ENCODE peak calls at places on chromosome 9, in seven cellular contexts. One of them, this sample, is unnamed.

GRCh38 chr9:112198646-112199045 is 23.5 kb upstream of the SUSD1 start:
- DNase-seq in stomach: no peak
- DNase-seq in islet precursor cell: no peak
- DNase-seq in DMS 273 treated with DMSO at 0.1 percent for 48 hours: no peak
- DNase-seq in spleen: no peak
- DNase-seq in amniotic stem cell: no peak
- DNase-seq in nephron progenitor cell: no peak
- DNase-seq in this sample: no peak

GRCh38 chr9:125143377-125144090 is at the start of gene SCAI:
- DNase-seq in stomach: peak; percentile 99
- DNase-seq in islet precursor cell: peak; percentile 100
- DNase-seq in DMS 273 treated with DMSO at 0.1 percent for 48 hours: peak; percentile 95
- DNase-seq in spleen: peak; percentile 99
- DNase-seq in amniotic stem cell: peak; percentile 93
- DNase-seq in nephron progenitor cell: peak; percentile 98
- DNase-seq in this sample: peak; percentile 100

GRCh38 chr9:109001275-109001676 is 12.0 kb downstream of the CTNNAL1 start:
- DNase-seq in stomach: no peak
- DNase-seq in islet precursor cell: peak; percentile 69
- DNase-seq in DMS 273 treated with DMSO at 0.1 percent for 48 hours: no peak
- DNase-seq in spleen: no peak
- DNase-seq in amniotic stem cell: no peak
- DNase-seq in nephron progenitor cell: no peak
- DNase-seq in this sample: no peak

GRCh38 chr9:136844766-136845464 is 2.6 kb downstream of the AJM1 start:
- DNase-seq in stomach: no peak
- DNase-seq in islet precursor cell: no peak
- DNase-seq in DMS 273 treated with DMSO at 0.1 percent for 48 hours: no peak
- DNase-seq in spleen: no peak
- DNase-seq in amniotic stem cell: no peak
- DNase-seq in nephron progenitor cell: no peak
- DNase-seq in this sample: no peak

GRCh38 chr9:124257865-124258764 is at the start of gene NEK6:
- DNase-seq in stomach: peak; percentile 40
- DNase-seq in islet precursor cell: peak; percentile 80
- DNase-seq in DMS 273 treated with DMSO at 0.1 percent for 48 hours: no peak
- DNase-seq in spleen: peak; percentile 92
- DNase-seq in amniotic stem cell: peak; percentile 15
- DNase-seq in nephron progenitor cell: peak; percentile 60
- DNase-seq in this sample: peak; percentile 35

GRCh38 chr9:6975198-6975597 is 217.4 kb downstream of the KDM4C start:
- DNase-seq in stomach: no peak
- DNase-seq in islet precursor cell: no peak
- DNase-seq in DMS 273 treated with DMSO at 0.1 percent for 48 hours: no peak
- DNase-seq in spleen: no peak
- DNase-seq in amniotic stem cell: no peak
- DNase-seq in nephron progenitor cell: no peak
- DNase-seq in this sample: no peak

GRCh38 chr9:71762900-71763653 is 5.2 kb downstream of the CEMIP2 start:
- DNase-seq in stomach: no peak
- DNase-seq in islet precursor cell: no peak
- DNase-seq in DMS 273 treated with DMSO at 0.1 percent for 48 hours: no peak
- DNase-seq in spleen: no peak
- DNase-seq in amniotic stem cell: peak; percentile 51
- DNase-seq in nephron progenitor cell: no peak
- DNase-seq in this sample: no peak

GRCh38 chr9:8571648-8572047 is 772.1 kb upstream of the DMAC1 start:
- DNase-seq in stomach: no peak
- DNase-seq in islet precursor cell: no peak
- DNase-seq in DMS 273 treated with DMSO at 0.1 percent for 48 hours: no peak
- DNase-seq in spleen: no peak
- DNase-seq in amniotic stem cell: no peak
- DNase-seq in nephron progenitor cell: no peak
- DNase-seq in this sample: no peak

GRCh38 chr9:89154651-89155336 is 23.8 kb downstream of the SHC3 start:
- DNase-seq in stomach: no peak
- DNase-seq in islet precursor cell: no peak
- DNase-seq in DMS 273 treated with DMSO at 0.1 percent for 48 hours: no peak
- DNase-seq in spleen: no peak
- DNase-seq in amniotic stem cell: peak; percentile 57
- DNase-seq in nephron progenitor cell: no peak
- DNase-seq in this sample: no peak

GRCh38 chr9:18542837-18543405 is 69.0 kb downstream of the ADAMTSL1 start:
- DNase-seq in stomach: no peak
- DNase-seq in islet precursor cell: no peak
- DNase-seq in DMS 273 treated with DMSO at 0.1 percent for 48 hours: no peak
- DNase-seq in spleen: no peak
- DNase-seq in amniotic stem cell: no peak
- DNase-seq in nephron progenitor cell: no peak
- DNase-seq in this sample: no peak

GRCh38 chr9:36987891-36988290 is 46.2 kb downstream of the PAX5 start:
- DNase-seq in stomach: no peak
- DNase-seq in islet precursor cell: no peak
- DNase-seq in DMS 273 treated with DMSO at 0.1 percent for 48 hours: no peak
- DNase-seq in spleen: no peak
- DNase-seq in amniotic stem cell: no peak
- DNase-seq in nephron progenitor cell: no peak
- DNase-seq in this sample: no peak

GRCh38 chr9:33718987-33719386 is 76.4 kb upstream of the PRSS3 start:
- DNase-seq in stomach: no peak
- DNase-seq in islet precursor cell: no peak
- DNase-seq in DMS 273 treated with DMSO at 0.1 percent for 48 hours: no peak
- DNase-seq in spleen: no peak
- DNase-seq in amniotic stem cell: no peak
- DNase-seq in nephron progenitor cell: no peak
- DNase-seq in this sample: no peak

GRCh38 chr9:124251605-124252366 is 6.0 kb upstream of the NEK6 start:
- DNase-seq in stomach: no peak
- DNase-seq in islet precursor cell: peak; percentile 93
- DNase-seq in DMS 273 treated with DMSO at 0.1 percent for 48 hours: no peak
- DNase-seq in spleen: no peak
- DNase-seq in amniotic stem cell: peak; percentile 32
- DNase-seq in nephron progenitor cell: no peak
- DNase-seq in this sample: no peak

GRCh38 chr9:108316066-108316465 is 539.7 kb downstream of the ACTL7B start:
- DNase-seq in stomach: no peak
- DNase-seq in islet precursor cell: no peak
- DNase-seq in DMS 273 treated with DMSO at 0.1 percent for 48 hours: no peak
- DNase-seq in spleen: no peak
- DNase-seq in amniotic stem cell: no peak
- DNase-seq in nephron progenitor cell: no peak
- DNase-seq in this sample: no peak

GRCh38 chr9:134236001-134236421 is 71.6 kb upstream of the RNU6ATAC start:
- DNase-seq in stomach: no peak
- DNase-seq in islet precursor cell: no peak
- DNase-seq in DMS 273 treated with DMSO at 0.1 percent for 48 hours: no peak
- DNase-seq in spleen: no peak
- DNase-seq in amniotic stem cell: no peak
- DNase-seq in nephron progenitor cell: no peak
- DNase-seq in this sample: no peak

GRCh38 chr9:12891588-12891987 is 116.8 kb downstream of the LURAP1L start:
- DNase-seq in stomach: no peak
- DNase-seq in islet precursor cell: no peak
- DNase-seq in DMS 273 treated with DMSO at 0.1 percent for 48 hours: no peak
- DNase-seq in spleen: no peak
- DNase-seq in amniotic stem cell: no peak
- DNase-seq in nephron progenitor cell: no peak
- DNase-seq in this sample: no peak

GRCh38 chr9:130232899-130233586 is 32.5 kb upstream of the HMCN2 start:
- DNase-seq in stomach: no peak
- DNase-seq in islet precursor cell: peak; percentile 22
- DNase-seq in DMS 273 treated with DMSO at 0.1 percent for 48 hours: no peak
- DNase-seq in spleen: peak; percentile 67
- DNase-seq in amniotic stem cell: no peak
- DNase-seq in nephron progenitor cell: peak; percentile 55
- DNase-seq in this sample: peak; percentile 63

GRCh38 chr9:128898845-128899565 is 17.1 kb downstream of the LRRC8A start:
- DNase-seq in stomach: no peak
- DNase-seq in islet precursor cell: no peak
- DNase-seq in DMS 273 treated with DMSO at 0.1 percent for 48 hours: no peak
- DNase-seq in spleen: no peak
- DNase-seq in amniotic stem cell: no peak
- DNase-seq in nephron progenitor cell: no peak
- DNase-seq in this sample: no peak

GRCh38 chr9:89701221-89701798 is 96.5 kb downstream of the GADD45G start:
- DNase-seq in stomach: no peak
- DNase-seq in islet precursor cell: no peak
- DNase-seq in DMS 273 treated with DMSO at 0.1 percent for 48 hours: no peak
- DNase-seq in spleen: peak; percentile 79
- DNase-seq in amniotic stem cell: no peak
- DNase-seq in nephron progenitor cell: no peak
- DNase-seq in this sample: no peak

GRCh38 chr9:38417003-38417965 is 7.0 kb downstream of the IGFBPL1 start:
- DNase-seq in stomach: peak; percentile 40
- DNase-seq in islet precursor cell: peak; percentile 80
- DNase-seq in DMS 273 treated with DMSO at 0.1 percent for 48 hours: no peak
- DNase-seq in spleen: no peak
- DNase-seq in amniotic stem cell: no peak
- DNase-seq in nephron progenitor cell: peak; percentile 63
- DNase-seq in this sample: peak; percentile 85

GRCh38 chr9:109745335-109746283 is 34.4 kb upstream of the PALM2AKAP2 start:
- DNase-seq in stomach: no peak
- DNase-seq in islet precursor cell: peak; percentile 88
- DNase-seq in DMS 273 treated with DMSO at 0.1 percent for 48 hours: no peak
- DNase-seq in spleen: no peak
- DNase-seq in amniotic stem cell: no peak
- DNase-seq in nephron progenitor cell: peak; percentile 20
- DNase-seq in this sample: no peak

GRCh38 chr9:109956811-109957440 is 176.9 kb downstream of the PALM2AKAP2 start:
- DNase-seq in stomach: no peak
- DNase-seq in islet precursor cell: no peak
- DNase-seq in DMS 273 treated with DMSO at 0.1 percent for 48 hours: peak; percentile 92
- DNase-seq in spleen: no peak
- DNase-seq in amniotic stem cell: no peak
- DNase-seq in nephron progenitor cell: no peak
- DNase-seq in this sample: no peak

GRCh38 chr9:1979815-1980367 is 35.3 kb upstream of the SMARCA2 start:
- DNase-seq in stomach: no peak
- DNase-seq in islet precursor cell: no peak
- DNase-seq in DMS 273 treated with DMSO at 0.1 percent for 48 hours: peak; percentile 75
- DNase-seq in spleen: no peak
- DNase-seq in amniotic stem cell: no peak
- DNase-seq in nephron progenitor cell: no peak
- DNase-seq in this sample: no peak

GRCh38 chr9:133405508-133406009 is 12.3 kb downstream of the REXO4 start:
- DNase-seq in stomach: no peak
- DNase-seq in islet precursor cell: no peak
- DNase-seq in DMS 273 treated with DMSO at 0.1 percent for 48 hours: no peak
- DNase-seq in spleen: no peak
- DNase-seq in amniotic stem cell: no peak
- DNase-seq in nephron progenitor cell: no peak
- DNase-seq in this sample: no peak

GRCh38 chr9:126985870-126986498 is 71.4 kb downstream of the RALGPS1 start:
- DNase-seq in stomach: peak; percentile 84
- DNase-seq in islet precursor cell: no peak
- DNase-seq in DMS 273 treated with DMSO at 0.1 percent for 48 hours: peak; percentile 2
- DNase-seq in spleen: peak; percentile 90
- DNase-seq in amniotic stem cell: no peak
- DNase-seq in nephron progenitor cell: no peak
- DNase-seq in this sample: no peak

GRCh38 chr9:111237447-111237846 is 92.6 kb downstream of the OR2K2 start:
- DNase-seq in stomach: no peak
- DNase-seq in islet precursor cell: no peak
- DNase-seq in DMS 273 treated with DMSO at 0.1 percent for 48 hours: no peak
- DNase-seq in spleen: no peak
- DNase-seq in amniotic stem cell: no peak
- DNase-seq in nephron progenitor cell: no peak
- DNase-seq in this sample: no peak

GRCh38 chr9:89606567-89607311 is 1.9 kb downstream of the GADD45G start:
- DNase-seq in stomach: peak; percentile 78
- DNase-seq in islet precursor cell: peak; percentile 86
- DNase-seq in DMS 273 treated with DMSO at 0.1 percent for 48 hours: peak; percentile 54
- DNase-seq in spleen: no peak
- DNase-seq in amniotic stem cell: no peak
- DNase-seq in nephron progenitor cell: peak; percentile 36
- DNase-seq in this sample: peak; percentile 85

GRCh38 chr9:127612993-127613954 is 1.2 kb downstream of the STXBP1 start:
- DNase-seq in stomach: peak; percentile 52
- DNase-seq in islet precursor cell: peak; percentile 83
- DNase-seq in DMS 273 treated with DMSO at 0.1 percent for 48 hours: no peak
- DNase-seq in spleen: peak; percentile 85
- DNase-seq in amniotic stem cell: peak; percentile 28
- DNase-seq in nephron progenitor cell: peak; percentile 52
- DNase-seq in this sample: peak; percentile 72

GRCh38 chr9:89046832-89047231 is 55.6 kb downstream of the S1PR3 start:
- DNase-seq in stomach: no peak
- DNase-seq in islet precursor cell: no peak
- DNase-seq in DMS 273 treated with DMSO at 0.1 percent for 48 hours: no peak
- DNase-seq in spleen: no peak
- DNase-seq in amniotic stem cell: peak; percentile 10
- DNase-seq in nephron progenitor cell: no peak
- DNase-seq in this sample: no peak

GRCh38 chr9:15272377-15272928 is 34.6 kb downstream of the TTC39B start:
- DNase-seq in stomach: no peak
- DNase-seq in islet precursor cell: no peak
- DNase-seq in DMS 273 treated with DMSO at 0.1 percent for 48 hours: no peak
- DNase-seq in spleen: no peak
- DNase-seq in amniotic stem cell: no peak
- DNase-seq in nephron progenitor cell: no peak
- DNase-seq in this sample: no peak

GRCh38 chr9:83937861-83938455 is 16.7 kb upstream of the KIF27 start:
- DNase-seq in stomach: no peak
- DNase-seq in islet precursor cell: peak; percentile 62
- DNase-seq in DMS 273 treated with DMSO at 0.1 percent for 48 hours: no peak
- DNase-seq in spleen: no peak
- DNase-seq in amniotic stem cell: peak; percentile 35
- DNase-seq in nephron progenitor cell: peak; percentile 39
- DNase-seq in this sample: peak; percentile 27

GRCh38 chr9:101226803-101227202 is 158.0 kb downstream of the BAAT start:
- DNase-seq in stomach: no peak
- DNase-seq in islet precursor cell: no peak
- DNase-seq in DMS 273 treated with DMSO at 0.1 percent for 48 hours: no peak
- DNase-seq in spleen: no peak
- DNase-seq in amniotic stem cell: no peak
- DNase-seq in nephron progenitor cell: no peak
- DNase-seq in this sample: no peak

GRCh38 chr9:14433841-14434511 is 120.0 kb upstream of the NFIB start:
- DNase-seq in stomach: no peak
- DNase-seq in islet precursor cell: no peak
- DNase-seq in DMS 273 treated with DMSO at 0.1 percent for 48 hours: peak; percentile 43
- DNase-seq in spleen: no peak
- DNase-seq in amniotic stem cell: peak; percentile 30
- DNase-seq in nephron progenitor cell: no peak
- DNase-seq in this sample: no peak

GRCh38 chr9:115213777-115214428 is 95.9 kb upstream of the TNC start:
- DNase-seq in stomach: no peak
- DNase-seq in islet precursor cell: peak; percentile 84
- DNase-seq in DMS 273 treated with DMSO at 0.1 percent for 48 hours: no peak
- DNase-seq in spleen: no peak
- DNase-seq in amniotic stem cell: no peak
- DNase-seq in nephron progenitor cell: no peak
- DNase-seq in this sample: no peak

GRCh38 chr9:26937816-26938371 is 9.1 kb downstream of the PLAA start:
- DNase-seq in stomach: no peak
- DNase-seq in islet precursor cell: no peak
- DNase-seq in DMS 273 treated with DMSO at 0.1 percent for 48 hours: no peak
- DNase-seq in spleen: no peak
- DNase-seq in amniotic stem cell: no peak
- DNase-seq in nephron progenitor cell: no peak
- DNase-seq in this sample: no peak

GRCh38 chr9:96071245-96072124 is 196.0 kb downstream of the ERCC6L2 start:
- DNase-seq in stomach: no peak
- DNase-seq in islet precursor cell: peak; percentile 77
- DNase-seq in DMS 273 treated with DMSO at 0.1 percent for 48 hours: no peak
- DNase-seq in spleen: no peak
- DNase-seq in amniotic stem cell: no peak
- DNase-seq in nephron progenitor cell: no peak
- DNase-seq in this sample: peak; percentile 70

GRCh38 chr9:83219154-83219923 is 156.4 kb upstream of the RASEF start:
- DNase-seq in stomach: peak; percentile 76
- DNase-seq in islet precursor cell: peak; percentile 89
- DNase-seq in DMS 273 treated with DMSO at 0.1 percent for 48 hours: peak; percentile 15
- DNase-seq in spleen: peak; percentile 88
- DNase-seq in amniotic stem cell: peak; percentile 67
- DNase-seq in nephron progenitor cell: peak; percentile 78
- DNase-seq in this sample: peak; percentile 56

GRCh38 chr9:98009926-98010325 is 26.8 kb downstream of the ANP32B start:
- DNase-seq in stomach: no peak
- DNase-seq in islet precursor cell: no peak
- DNase-seq in DMS 273 treated with DMSO at 0.1 percent for 48 hours: no peak
- DNase-seq in spleen: no peak
- DNase-seq in amniotic stem cell: no peak
- DNase-seq in nephron progenitor cell: no peak
- DNase-seq in this sample: no peak